ENCODE peak calls at places on chromosome 15, in nine cellular contexts. S, W, D, O, G, A, Y, Z and M are unnamed samples.

GRCh38 chr15:60695713-60696522 is 217.0 kb upstream of the ICE2 start:
- DNase-seq in Z (no peak), W (no peak), A (no peak), O (no peak), Y (peak), G (no peak), D (no peak), S (no peak), M (no peak)

GRCh38 chr15:68319997-68320396 is 42.5 kb downstream of the FEM1B start:
- DNase-seq in O (no peak), Y (no peak), G (no peak), A (peak), D (no peak), W (no peak), S (no peak), Z (no peak), M (no peak)

GRCh38 chr15:99148851-99149276 is 44.0 kb downstream of the SYNM start:
- DNase-seq in A (no peak), W (no peak), S (no peak), D (no peak), G (no peak), Y (no peak), Z (no peak), O (no peak), M (no peak)

GRCh38 chr15:42070276-42070965 is 23.9 kb downstream of the PLA2G4D start:
- DNase-seq in W (no peak), O (no peak), Z (peak), G (no peak), Y (no peak), D (no peak), S (no peak), A (no peak), M (no peak)

GRCh38 chr15:48394172-48394571 is 62.9 kb downstream of the DUT start:
- DNase-seq in S (no peak), G (no peak), Z (no peak), Y (no peak), A (no peak), D (no peak), W (no peak), O (peak), M (no peak)

GRCh38 chr15:63256433-63256884 is 20.9 kb upstream of the APH1B start:
- DNase-seq in W (no peak), Y (no peak), Z (no peak), O (no peak), S (peak), D (no peak), A (no peak), G (peak), M (no peak)

GRCh38 chr15:96322401-96323249 is 7.9 kb upstream of the NR2F2 start:
- DNase-seq in Z (peak), O (peak), Y (no peak), A (peak), D (no peak), W (no peak), G (peak), S (peak), M (no peak)

GRCh38 chr15:25710184-25710583 is 152.9 kb downstream of the ATP10A start:
- DNase-seq in D (peak), O (peak), Y (peak), W (no peak), A (peak), G (peak), S (no peak), Z (no peak), M (peak)

GRCh38 chr15:29233566-29233965 is 36.1 kb downstream of the NSMCE3 start:
- DNase-seq in S (no peak), D (no peak), Y (no peak), G (no peak), W (no peak), O (no peak), Z (no peak), A (no peak), M (no peak)

GRCh38 chr15:98800437-98801233 is 152.3 kb downstream of the IGF1R start:
- DNase-seq in Y (no peak), W (peak), S (peak), D (peak), Z (no peak), A (no peak), G (peak), O (peak), M (peak)

GRCh38 chr15:92306662-92307061 is 87.0 kb upstream of the ST8SIA2 start:
- DNase-seq in A (no peak), W (no peak), G (no peak), Z (no peak), D (peak), S (no peak), Y (no peak), O (no peak), M (no peak)

GRCh38 chr15:61621146-61621545 is 392.0 kb upstream of the RORA start:
- DNase-seq in D (peak), Z (no peak), Y (no peak), O (peak), W (no peak), S (peak), G (no peak), A (no peak), M (no peak)

GRCh38 chr15:73867426-73867825 is 5.9 kb upstream of the TBC1D21 start:
- DNase-seq in D (no peak), W (no peak), S (no peak), G (no peak), Z (peak), Y (no peak), A (no peak), O (no peak), M (no peak)

GRCh38 chr15:66503780-66504562 is 684 bp downstream of the RPL4 start:
- DNase-seq in A (no peak), W (no peak), Z (no peak), Y (no peak), D (no peak), S (no peak), O (no peak), G (no peak), M (no peak)

GRCh38 chr15:98421419-98422085 is 226.8 kb upstream of the IGF1R start:
- DNase-seq in O (peak), Z (peak), S (peak), D (peak), W (no peak), A (peak), G (peak), Y (peak), M (peak)

GRCh38 chr15:66879511-66879910 is 177.5 kb downstream of the SMAD6 start:
- DNase-seq in A (no peak), O (no peak), Y (no peak), D (no peak), G (no peak), W (no peak), S (no peak), Z (peak), M (no peak)

GRCh38 chr15:77542491-77543001 is 90.2 kb downstream of the LINGO1 start:
- DNase-seq in Z (no peak), D (no peak), G (no peak), O (no peak), S (no peak), W (no peak), A (no peak), Y (no peak), M (no peak)

GRCh38 chr15:90463381-90463780 is 66.3 kb upstream of the CRTC3 start:
- DNase-seq in S (peak), A (no peak), D (no peak), W (no peak), Y (no peak), Z (no peak), G (no peak), O (no peak), M (no peak)

GRCh38 chr15:90895571-90896117 is 7.5 kb upstream of the MAN2A2 start:
- DNase-seq in Z (no peak), D (no peak), S (peak), G (no peak), A (no peak), Y (no peak), O (no peak), W (no peak), M (no peak)

GRCh38 chr15:40340740-40341400 is at the start of gene CCDC9B:
- DNase-seq in Y (no peak), W (peak), D (no peak), Z (no peak), O (peak), G (peak), S (peak), A (peak), M (peak)